ENCODE peak calls at places on chromosomes 6 and 20, in eight cellular contexts. One of them, this sample, is unnamed.

GRCh38 chr6:71602385-71602949 is 283.9 kb upstream of the RIMS1 start:
- DNase-seq in cardiac muscle cell: peak; percentile 3
- DNase-seq in GM23248: peak; percentile 84
- DNase-seq in effector memory CD4-positive, alpha-beta T cell: no peak
- DNase-seq in GM23338: no peak
- DNase-seq in prostate gland: no peak
- DNase-seq in testis: no peak
- DNase-seq in lung: no peak
- DNase-seq in this sample: no peak

GRCh38 chr20:52747736-52748135 is 224.4 kb upstream of the TSHZ2 start:
- DNase-seq in GM23338: peak; percentile 75
- DNase-seq in cardiac muscle cell: peak; percentile 59
- DNase-seq in lung: no peak
- DNase-seq in GM23248: peak; percentile 53
- DNase-seq in prostate gland: no peak
- DNase-seq in effector memory CD4-positive, alpha-beta T cell: no peak
- DNase-seq in testis: peak; percentile 18
- DNase-seq in this sample: no peak

GRCh38 chr6:116376149-116376548 is 5.4 kb downstream of the DSE start:
- DNase-seq in GM23338: peak; percentile 31
- DNase-seq in GM23248: no peak
- DNase-seq in testis: no peak
- DNase-seq in prostate gland: peak; percentile 49
- DNase-seq in lung: no peak
- DNase-seq in cardiac muscle cell: no peak
- DNase-seq in effector memory CD4-positive, alpha-beta T cell: no peak
- DNase-seq in this sample: no peak

GRCh38 chr6:93962566-93962965 is 543.2 kb upstream of the EPHA7 start:
- DNase-seq in GM23338: no peak
- DNase-seq in testis: no peak
- DNase-seq in GM23248: no peak
- DNase-seq in prostate gland: no peak
- DNase-seq in lung: no peak
- DNase-seq in cardiac muscle cell: no peak
- DNase-seq in effector memory CD4-positive, alpha-beta T cell: no peak
- DNase-seq in this sample: peak; percentile 13

GRCh38 chr6:123965894-123966293 is 162.2 kb downstream of the NKAIN2 start:
- DNase-seq in testis: no peak
- DNase-seq in prostate gland: no peak
- DNase-seq in GM23248: peak; percentile 0
- DNase-seq in cardiac muscle cell: peak; percentile 5
- DNase-seq in GM23338: peak; percentile 88
- DNase-seq in lung: no peak
- DNase-seq in effector memory CD4-positive, alpha-beta T cell: no peak
- DNase-seq in this sample: no peak

GRCh38 chr6:53986165-53986720 is 125.0 kb upstream of the MLIP start:
- DNase-seq in lung: no peak
- DNase-seq in cardiac muscle cell: peak; percentile 79
- DNase-seq in GM23248: peak; percentile 73
- DNase-seq in GM23338: peak; percentile 72
- DNase-seq in effector memory CD4-positive, alpha-beta T cell: no peak
- DNase-seq in prostate gland: peak; percentile 18
- DNase-seq in testis: peak; percentile 70
- DNase-seq in this sample: no peak

GRCh38 chr6:137923866-137924616 is 57.0 kb downstream of the TNFAIP3 start:
- DNase-seq in GM23248: peak; percentile 19
- DNase-seq in prostate gland: no peak
- DNase-seq in testis: no peak
- DNase-seq in lung: no peak
- DNase-seq in GM23338: no peak
- DNase-seq in effector memory CD4-positive, alpha-beta T cell: no peak
- DNase-seq in cardiac muscle cell: peak; percentile 29
- DNase-seq in this sample: no peak

GRCh38 chr20:42836339-42836738 is 353.4 kb downstream of the PTPRT start:
- DNase-seq in cardiac muscle cell: no peak
- DNase-seq in GM23248: no peak
- DNase-seq in testis: no peak
- DNase-seq in prostate gland: peak; percentile 30
- DNase-seq in effector memory CD4-positive, alpha-beta T cell: no peak
- DNase-seq in lung: no peak
- DNase-seq in GM23338: no peak
- DNase-seq in this sample: no peak

GRCh38 chr20:20480689-20481088 is 112.8 kb downstream of the INSM1 start:
- DNase-seq in prostate gland: no peak
- DNase-seq in testis: no peak
- DNase-seq in GM23248: peak; percentile 90
- DNase-seq in cardiac muscle cell: peak; percentile 80
- DNase-seq in GM23338: no peak
- DNase-seq in lung: no peak
- DNase-seq in effector memory CD4-positive, alpha-beta T cell: no peak
- DNase-seq in this sample: no peak

GRCh38 chr6:105015482-105015881 is 58.6 kb downstream of the LIN28B start:
- DNase-seq in cardiac muscle cell: peak; percentile 19
- DNase-seq in lung: no peak
- DNase-seq in effector memory CD4-positive, alpha-beta T cell: no peak
- DNase-seq in GM23248: peak; percentile 74
- DNase-seq in testis: no peak
- DNase-seq in GM23338: no peak
- DNase-seq in prostate gland: no peak
- DNase-seq in this sample: no peak

DNA sequence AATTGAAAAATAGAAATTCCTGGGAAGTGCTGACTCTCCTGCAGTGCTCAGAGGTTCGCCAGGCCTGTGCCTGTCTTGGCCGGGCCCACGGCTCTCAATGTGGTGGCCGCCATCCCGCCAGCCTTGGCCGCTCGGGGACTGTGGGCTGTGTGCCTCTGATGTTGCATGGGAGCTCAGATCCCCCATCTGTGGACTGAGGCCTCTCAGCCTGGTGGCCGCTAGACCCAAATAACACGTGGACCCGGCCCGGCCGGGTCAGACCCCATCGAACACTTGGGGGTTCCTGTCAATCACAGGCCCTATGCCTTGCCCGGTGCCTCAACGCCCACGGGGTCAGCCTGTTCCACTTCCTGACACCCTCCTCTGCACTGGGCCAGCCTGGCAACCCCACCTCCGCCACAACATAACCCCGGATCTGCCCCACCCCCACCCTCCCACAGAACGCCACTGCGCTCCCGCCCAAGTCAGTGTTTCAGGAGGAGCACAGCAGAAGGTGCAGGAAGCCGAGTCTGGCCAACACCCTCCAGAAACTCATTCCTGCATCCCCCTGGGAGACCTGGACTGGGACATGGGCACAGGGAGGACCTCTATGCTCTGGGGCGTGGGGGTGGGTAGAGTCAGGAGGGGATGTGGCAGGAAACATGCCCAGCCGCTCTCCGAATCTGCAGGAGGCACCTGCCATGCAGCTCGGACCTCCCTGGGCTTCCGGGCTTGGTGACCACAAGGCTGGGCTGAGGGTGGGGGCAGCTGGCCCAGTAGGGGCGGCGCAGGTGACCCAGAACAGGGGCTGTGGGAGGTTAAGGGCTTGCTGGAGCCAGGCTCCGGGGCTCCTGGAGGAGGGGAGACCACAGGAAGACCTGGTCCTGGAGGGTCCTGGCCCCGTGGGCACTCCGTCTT is 98.7 kb upstream of the BHLHE23 start:
- DNase-seq in effector memory CD4-positive, alpha-beta T cell: no peak
- DNase-seq in prostate gland: no peak
- DNase-seq in GM23248: no peak
- DNase-seq in GM23338: no peak
- DNase-seq in cardiac muscle cell: no peak
- DNase-seq in lung: no peak
- DNase-seq in testis: no peak
- DNase-seq in this sample: no peak
- H3K4me1 ChIP-seq in effector memory CD4-positive, alpha-beta T cell: peaks cover 3% of the 10 kb centered on the region
- H3K4me1 ChIP-seq in prostate gland: no peaks in the 10 kb centered on the region
- H3K4me1 ChIP-seq in GM23248: no peaks in the 10 kb centered on the region
- H3K4me1 ChIP-seq in GM23338: peaks cover 6% of the 10 kb centered on the region
- H3K4me1 ChIP-seq in cardiac muscle cell: peaks cover 6% of the 10 kb centered on the region
- H3K4me1 ChIP-seq in lung: no peaks in the 10 kb centered on the region
- H3K4me1 ChIP-seq in testis: no peaks in the 10 kb centered on the region
- H3K4me1 ChIP-seq in this sample: no peaks in the 10 kb centered on the region

GRCh38 chr20:4766631-4767030 is 44.9 kb downstream of the PRND start:
- DNase-seq in lung: no peak
- DNase-seq in testis: no peak
- DNase-seq in GM23338: no peak
- DNase-seq in effector memory CD4-positive, alpha-beta T cell: no peak
- DNase-seq in GM23248: no peak
- DNase-seq in cardiac muscle cell: no peak
- DNase-seq in prostate gland: no peak
- DNase-seq in this sample: no peak

GRCh38 chr20:4763261-4763660 is 41.6 kb downstream of the PRND start:
- DNase-seq in testis: no peak
- DNase-seq in GM23248: no peak
- DNase-seq in cardiac muscle cell: no peak
- DNase-seq in lung: no peak
- DNase-seq in effector memory CD4-positive, alpha-beta T cell: no peak
- DNase-seq in prostate gland: no peak
- DNase-seq in GM23338: no peak
- DNase-seq in this sample: no peak

GRCh38 chr20:4763776-4764525 is 42.2 kb downstream of the PRND start:
- DNase-seq in cardiac muscle cell: no peak
- DNase-seq in GM23248: no peak
- DNase-seq in GM23338: no peak
- DNase-seq in lung: no peak
- DNase-seq in testis: no peak
- DNase-seq in effector memory CD4-positive, alpha-beta T cell: no peak
- DNase-seq in prostate gland: no peak
- DNase-seq in this sample: no peak

GRCh38 chr20:4765681-4766080 is 44.0 kb downstream of the PRND start:
- DNase-seq in prostate gland: no peak
- DNase-seq in testis: no peak
- DNase-seq in GM23338: no peak
- DNase-seq in GM23248: no peak
- DNase-seq in effector memory CD4-positive, alpha-beta T cell: no peak
- DNase-seq in lung: no peak
- DNase-seq in cardiac muscle cell: no peak
- DNase-seq in this sample: no peak

DNA sequence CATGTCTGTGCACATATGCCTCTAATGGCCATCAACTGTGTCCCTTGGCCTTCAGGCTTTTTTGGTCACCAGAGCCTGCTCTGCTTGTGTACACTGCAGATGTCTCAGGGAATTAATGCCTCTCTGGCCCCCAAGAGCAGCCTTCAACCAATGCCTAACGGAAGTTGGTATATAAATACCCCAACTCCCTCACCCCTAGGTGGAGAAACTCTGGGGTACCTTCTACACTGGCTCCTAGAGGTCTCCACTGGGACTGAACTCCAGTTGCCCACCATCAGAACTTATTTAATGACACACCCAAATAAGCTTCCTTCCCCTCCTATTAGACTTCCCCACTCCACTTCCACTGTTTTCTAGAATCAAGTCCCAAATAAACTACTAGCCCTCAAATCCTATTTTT is 43.1 kb downstream of the PRND start:
- DNase-seq in prostate gland: no peak
- DNase-seq in GM23248: no peak
- DNase-seq in effector memory CD4-positive, alpha-beta T cell: no peak
- DNase-seq in GM23338: no peak
- DNase-seq in lung: no peak
- DNase-seq in cardiac muscle cell: no peak
- DNase-seq in testis: no peak
- DNase-seq in this sample: no peak
- H3K4me1 ChIP-seq in prostate gland: no peaks in the 10 kb centered on the region
- H3K4me1 ChIP-seq in GM23248: no peaks in the 10 kb centered on the region
- H3K4me1 ChIP-seq in effector memory CD4-positive, alpha-beta T cell: no peaks in the 10 kb centered on the region
- H3K4me1 ChIP-seq in GM23338: peaks cover 9% of the 10 kb centered on the region
- H3K4me1 ChIP-seq in lung: no peaks in the 10 kb centered on the region
- H3K4me1 ChIP-seq in cardiac muscle cell: no peaks in the 10 kb centered on the region
- H3K4me1 ChIP-seq in testis: peaks cover 6% of the 10 kb centered on the region
- H3K4me1 ChIP-seq in this sample: peaks cover 4% of the 10 kb centered on the region

GRCh38 chr6:13474360-13474759 is 13.0 kb downstream of the GFOD1 start:
- DNase-seq in effector memory CD4-positive, alpha-beta T cell: no peak
- DNase-seq in GM23248: peak; percentile 51
- DNase-seq in lung: no peak
- DNase-seq in testis: no peak
- DNase-seq in GM23338: no peak
- DNase-seq in cardiac muscle cell: no peak
- DNase-seq in prostate gland: no peak
- DNase-seq in this sample: no peak
- H3K4me1 ChIP-seq in effector memory CD4-positive, alpha-beta T cell: no peaks in the 10 kb centered on the region
- H3K4me1 ChIP-seq in GM23248: no peaks in the 10 kb centered on the region
- H3K4me1 ChIP-seq in lung: peaks cover 33% of the 10 kb centered on the region
- H3K4me1 ChIP-seq in testis: no peaks in the 10 kb centered on the region
- H3K4me1 ChIP-seq in GM23338: peaks cover 7% of the 10 kb centered on the region
- H3K4me1 ChIP-seq in cardiac muscle cell: peaks cover 8% of the 10 kb centered on the region
- H3K4me1 ChIP-seq in prostate gland: no peaks in the 10 kb centered on the region
- H3K4me1 ChIP-seq in this sample: no peaks in the 10 kb centered on the region

GRCh38 chr6:96727144-96727543 is 110.1 kb downstream of the GPR63 start:
- DNase-seq in cardiac muscle cell: no peak
- DNase-seq in effector memory CD4-positive, alpha-beta T cell: no peak
- DNase-seq in testis: no peak
- DNase-seq in prostate gland: no peak
- DNase-seq in lung: no peak
- DNase-seq in GM23338: no peak
- DNase-seq in GM23248: no peak
- DNase-seq in this sample: no peak
- H3K4me1 ChIP-seq in cardiac muscle cell: no peaks in the 10 kb centered on the region
- H3K4me1 ChIP-seq in effector memory CD4-positive, alpha-beta T cell: no peaks in the 10 kb centered on the region
- H3K4me1 ChIP-seq in testis: no peaks in the 10 kb centered on the region
- H3K4me1 ChIP-seq in prostate gland: no peaks in the 10 kb centered on the region
- H3K4me1 ChIP-seq in lung: no peaks in the 10 kb centered on the region
- H3K4me1 ChIP-seq in GM23338: no peaks in the 10 kb centered on the region
- H3K4me1 ChIP-seq in GM23248: no peaks in the 10 kb centered on the region
- H3K4me1 ChIP-seq in this sample: no peaks in the 10 kb centered on the region

GRCh38 chr6:108585921-108586320 is 25.2 kb downstream of the FOXO3 start:
- DNase-seq in GM23248: no peak
- DNase-seq in cardiac muscle cell: no peak
- DNase-seq in testis: no peak
- DNase-seq in prostate gland: no peak
- DNase-seq in GM23338: no peak
- DNase-seq in lung: no peak
- DNase-seq in effector memory CD4-positive, alpha-beta T cell: no peak
- DNase-seq in this sample: no peak
- H3K4me1 ChIP-seq in GM23248: peaks cover 75% of the 10 kb centered on the region
- H3K4me1 ChIP-seq in cardiac muscle cell: peaks cover 60% of the 10 kb centered on the region
- H3K4me1 ChIP-seq in testis: peaks cover 92% of the 10 kb centered on the region
- H3K4me1 ChIP-seq in prostate gland: peaks cover 56% of the 10 kb centered on the region
- H3K4me1 ChIP-seq in GM23338: peaks cover 49% of the 10 kb centered on the region
- H3K4me1 ChIP-seq in lung: peaks cover 71% of the 10 kb centered on the region
- H3K4me1 ChIP-seq in effector memory CD4-positive, alpha-beta T cell: peaks cover 19% of the 10 kb centered on the region
- H3K4me1 ChIP-seq in this sample: peaks cover 61% of the 10 kb centered on the region

This sample was measured in pancreas.